ENCODE peak calls at places on chromosomes 6 and 20, in five cellular contexts. Z is adrenal gland, E is ovary, R is endothelial cell, S is K562. L is an unnamed sample.

GRCh38 chr6:116329156-116329555 is 41.6 kb upstream of the DSE start:
- DNase-seq in E (no peak), S (no peak), R (no peak), Z (no peak), L (no peak)

GRCh38 chr20:46954490-46955038 is 59.9 kb downstream of the EYA2 start:
- DNase-seq in S (no peak), R (no peak), Z (no peak), E (no peak), L (no peak)

GRCh38 chr6:71533939-71534379 is 245.3 kb downstream of the OGFRL1 start:
- DNase-seq in E (no peak), R (peak), S (peak), Z (no peak), L (no peak)

GRCh38 chr6:158638393-158638792 is 6.2 kb downstream of the DYNLT1 start:
- DNase-seq in Z (no peak), R (no peak), S (no peak), E (no peak), L (no peak)

GRCh38 chr20:59340186-59340885 is 39.9 kb downstream of the EDN3 start:
- DNase-seq in Z (no peak), E (no peak), S (no peak), R (no peak), L (no peak)

GRCh38 chr20:62861732-62862336 is at the start of gene TCFL5:
- DNase-seq in S (peak), Z (peak), R (peak), E (peak), L (peak)

GRCh38 chr20:63425846-63426485 is 46.5 kb downstream of the KCNQ2 start:
- DNase-seq in R (no peak), S (no peak), Z (no peak), E (no peak), L (no peak)

GRCh38 chr6:107506145-107506544 is 16.2 kb downstream of the SOBP start:
- DNase-seq in R (no peak), E (no peak), Z (no peak), S (no peak), L (no peak)

GRCh38 chr6:139150915-139151314 is 16.0 kb downstream of the HECA start:
- DNase-seq in Z (no peak), E (no peak), R (no peak), S (no peak), L (no peak)

GRCh38 chr20:13494019-13494418 is 144.7 kb downstream of the TASP1 start:
- DNase-seq in R (no peak), Z (no peak), E (no peak), S (no peak), L (no peak)

GRCh38 chr20:38357653-38358207 is 11.4 kb downstream of the LBP start:
- DNase-seq in Z (no peak), R (no peak), S (peak), E (no peak), L (no peak)

GRCh38 chr6:20575691-20576451 is 41.6 kb downstream of the CDKAL1 start:
- DNase-seq in S (no peak), R (peak), Z (no peak), E (no peak), L (no peak)

GRCh38 chr6:82878812-82879211 is 186.8 kb downstream of the UBE3D start:
- DNase-seq in R (no peak), E (no peak), S (no peak), Z (no peak), L (no peak)

GRCh38 chr20:37796121-37796520 is 102.3 kb downstream of the CTNNBL1 start:
- DNase-seq in R (no peak), Z (no peak), S (no peak), E (no peak), L (no peak)

GRCh38 chr6:5025911-5026819 is 22.3 kb upstream of the RPP40 start:
- DNase-seq in R (peak), Z (peak), S (peak), E (peak), L (peak)
- TF ChIP-seq CTCF in R (no peak), Z (peak), S (peak), E (no peak), L (peak)

GRCh38 chr6:37654727-37655500 is 42.8 kb downstream of the MDGA1 start:
- DNase-seq in S (no peak), E (no peak), R (no peak), Z (no peak), L (no peak)

GRCh38 chr6:37653229-37653628 is 44.5 kb downstream of the MDGA1 start:
- DNase-seq in S (no peak), Z (no peak), E (no peak), R (no peak), L (no peak)

GRCh38 chr6:37655666-37656065 is 42.0 kb downstream of the MDGA1 start:
- DNase-seq in E (no peak), S (no peak), R (no peak), Z (no peak), L (no peak)

GRCh38 chr6:37651991-37652390 is 45.7 kb downstream of the MDGA1 start:
- DNase-seq in Z (no peak), R (no peak), E (no peak), S (no peak), L (no peak)

GRCh38 chr6:37653933-37654565 is 43.6 kb downstream of the MDGA1 start:
- DNase-seq in S (peak), Z (no peak), E (no peak), R (peak), L (no peak)
- TF ChIP-seq CTCF in S (peak), Z (peak), E (no peak), R (peak), L (no peak)

DNA sequence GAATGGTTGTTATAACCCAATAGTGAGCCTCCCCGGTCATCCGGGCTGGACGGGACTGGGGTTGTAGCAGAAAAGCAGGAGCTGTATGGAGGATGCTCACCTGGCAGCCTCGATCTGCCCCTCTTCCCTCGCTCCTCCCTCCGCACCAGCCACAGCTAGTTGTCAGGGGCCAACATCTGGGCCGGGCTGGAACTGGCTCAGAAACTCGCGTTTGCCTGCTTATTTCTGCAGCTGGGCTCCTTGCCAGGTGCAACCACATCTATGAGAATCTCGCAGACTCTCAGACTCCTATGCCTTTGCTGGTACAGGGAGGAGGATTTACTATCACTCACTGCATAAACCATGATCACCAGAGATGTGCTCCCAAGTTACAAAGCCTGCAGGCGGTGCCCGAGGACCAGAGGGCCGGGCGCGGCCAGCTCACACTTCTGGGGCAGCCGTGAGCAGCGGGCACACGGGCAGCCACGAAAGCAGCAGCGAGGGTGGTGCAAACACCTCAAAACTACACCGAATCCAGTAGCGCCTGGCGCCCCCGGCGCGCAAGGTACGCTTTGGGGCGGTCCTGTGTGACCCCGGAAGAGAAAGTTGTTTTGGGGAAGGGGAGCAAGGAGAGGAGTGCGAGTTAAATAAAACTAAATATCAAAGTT is 609 bp upstream of the LRRC1 start:
- DNase-seq in S (no peak), Z (peak), E (peak), R (peak), L (no peak)
- TF ChIP-seq CTCF in S (no peak), Z (peak), E (no peak), R (no peak), L (peak)

GRCh38 chr6:12479451-12479850 is 189.3 kb downstream of the EDN1 start:
- DNase-seq in R (no peak), S (no peak), E (no peak), Z (no peak), L (no peak)
- TF ChIP-seq CTCF in R (no peak), S (no peak), E (no peak), Z (no peak), L (no peak)

DNA sequence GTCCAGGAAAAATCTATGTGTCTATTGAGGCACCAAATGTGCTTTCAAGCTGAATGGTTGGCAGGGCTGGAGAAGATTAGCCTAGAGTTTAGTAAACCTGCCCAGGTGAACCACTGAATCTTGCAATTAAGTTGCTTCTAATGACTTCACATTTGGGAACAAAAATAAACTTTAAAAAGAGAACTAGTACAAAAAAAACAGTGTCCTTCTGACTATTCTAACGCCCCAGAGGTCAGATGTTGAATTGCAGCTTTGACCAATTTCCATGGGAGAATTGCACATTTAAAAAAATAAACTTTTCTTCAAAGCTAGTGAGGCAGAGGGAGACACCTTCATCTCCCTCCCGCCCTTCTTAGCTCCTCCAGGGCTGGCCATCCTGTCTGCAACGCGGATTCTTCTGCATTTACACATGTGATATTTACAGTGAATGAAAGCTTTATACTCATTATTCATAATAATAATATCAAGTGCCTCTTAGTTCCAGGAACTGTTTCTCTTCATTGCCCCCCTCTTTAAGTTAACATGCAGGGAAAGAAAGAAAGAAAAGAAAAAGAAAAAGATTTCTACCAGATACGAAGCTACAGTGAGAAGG is 270.2 kb downstream of the SMOC2 start:
- DNase-seq in S (peak), E (no peak), R (no peak), Z (no peak), L (no peak)
- TF ChIP-seq CTCF in S (peak), E (no peak), R (peak), Z (peak), L (peak)

GRCh38 chr6:34062815-34063214 is 83.1 kb downstream of the GRM4 start:
- DNase-seq in E (no peak), S (no peak), Z (no peak), R (no peak), L (no peak)
- TF ChIP-seq CTCF in E (no peak), S (no peak), Z (no peak), R (peak), L (no peak)

L was measured in right atrium auricular region.